ENCODE peak calls at places on chromosomes 6 and 20, in five cellular contexts. One of them, this sample, is unnamed.

GRCh38 chr6:54236984-54237383 is 71.3 kb upstream of the TINAG start:
- DNase-seq in hepatocyte: no peak
- DNase-seq in HCT116: no peak
- DNase-seq in neural progenitor cell: no peak
- DNase-seq in GM23248: no peak
- DNase-seq in this sample: no peak

GRCh38 chr6:31558631-31559500 is 11.5 kb downstream of the NFKBIL1 start:
- DNase-seq in hepatocyte: no peak
- DNase-seq in HCT116: no peak
- DNase-seq in neural progenitor cell: no peak
- DNase-seq in GM23248: peak; percentile 44
- DNase-seq in this sample: no peak

GRCh38 chr6:2734517-2735076 is 16.1 kb downstream of the MYLK4 start:
- DNase-seq in hepatocyte: no peak
- DNase-seq in HCT116: no peak
- DNase-seq in neural progenitor cell: no peak
- DNase-seq in GM23248: peak; percentile 48
- DNase-seq in this sample: peak; percentile 59

GRCh38 chr6:2771021-2771558 is 5.9 kb downstream of the WRNIP1 start:
- DNase-seq in hepatocyte: no peak
- DNase-seq in HCT116: no peak
- DNase-seq in neural progenitor cell: no peak
- DNase-seq in GM23248: no peak
- DNase-seq in this sample: no peak

GRCh38 chr6:29734046-29735018 is 11.1 kb downstream of the HLA-F start:
- DNase-seq in hepatocyte: no peak
- DNase-seq in HCT116: no peak
- DNase-seq in neural progenitor cell: no peak
- DNase-seq in GM23248: no peak
- DNase-seq in this sample: no peak

GRCh38 chr6:144150673-144151009 is 324 bp downstream of the STX11 start:
- DNase-seq in hepatocyte: peak; percentile 29
- DNase-seq in HCT116: peak; percentile 41
- DNase-seq in neural progenitor cell: peak; percentile 68
- DNase-seq in GM23248: peak; percentile 56
- DNase-seq in this sample: peak; percentile 83

GRCh38 chr6:168671028-168671862 is 230.3 kb downstream of the SMOC2 start:
- DNase-seq in hepatocyte: no peak
- DNase-seq in HCT116: no peak
- DNase-seq in neural progenitor cell: no peak
- DNase-seq in GM23248: no peak
- DNase-seq in this sample: no peak

GRCh38 chr6:89793586-89793985 is 26.0 kb downstream of the MDN1 start:
- DNase-seq in hepatocyte: no peak
- DNase-seq in HCT116: no peak
- DNase-seq in neural progenitor cell: no peak
- DNase-seq in GM23248: no peak
- DNase-seq in this sample: no peak

GRCh38 chr20:44218441-44218840 is 7.9 kb upstream of the OSER1 start:
- DNase-seq in hepatocyte: no peak
- DNase-seq in HCT116: no peak
- DNase-seq in neural progenitor cell: no peak
- DNase-seq in GM23248: no peak
- DNase-seq in this sample: no peak

GRCh38 chr20:36777576-36777975 is 4.0 kb upstream of the DSN1 start:
- DNase-seq in hepatocyte: no peak
- DNase-seq in HCT116: no peak
- DNase-seq in neural progenitor cell: no peak
- DNase-seq in GM23248: no peak
- DNase-seq in this sample: no peak

GRCh38 chr6:134282816-134283215 is 35.1 kb downstream of the SGK1 start:
- DNase-seq in hepatocyte: no peak
- DNase-seq in HCT116: no peak
- DNase-seq in neural progenitor cell: no peak
- DNase-seq in GM23248: peak; percentile 6
- DNase-seq in this sample: no peak

GRCh38 chr20:37486186-37486999 is 34.7 kb upstream of the NNAT start:
- DNase-seq in hepatocyte: no peak
- DNase-seq in HCT116: no peak
- DNase-seq in neural progenitor cell: no peak
- DNase-seq in GM23248: no peak
- DNase-seq in this sample: no peak

GRCh38 chr6:96522469-96523009 is 933 bp downstream of the UFL1 start:
- DNase-seq in hepatocyte: peak; percentile 5
- DNase-seq in HCT116: no peak
- DNase-seq in neural progenitor cell: no peak
- DNase-seq in GM23248: peak; percentile 47
- DNase-seq in this sample: no peak

GRCh38 chr20:20549267-20549612 is 163.2 kb downstream of the RALGAPA2 start:
- DNase-seq in hepatocyte: peak; percentile 14
- DNase-seq in HCT116: no peak
- DNase-seq in neural progenitor cell: no peak
- DNase-seq in GM23248: no peak
- DNase-seq in this sample: no peak

GRCh38 chr20:41889871-41890224 is 271.7 kb upstream of the CHD6 start:
- DNase-seq in hepatocyte: no peak
- DNase-seq in HCT116: no peak
- DNase-seq in neural progenitor cell: no peak
- DNase-seq in GM23248: peak; percentile 15
- DNase-seq in this sample: no peak

GRCh38 chr20:13117200-13117599 is 103.9 kb upstream of the ISM1 start:
- DNase-seq in hepatocyte: no peak
- DNase-seq in HCT116: no peak
- DNase-seq in neural progenitor cell: no peak
- DNase-seq in GM23248: no peak
- DNase-seq in this sample: no peak

GRCh38 chr6:49606696-49607390 is 29.8 kb downstream of the RHAG start:
- DNase-seq in hepatocyte: peak; percentile 93
- DNase-seq in HCT116: peak; percentile 93
- DNase-seq in neural progenitor cell: peak; percentile 84
- DNase-seq in GM23248: peak; percentile 93
- DNase-seq in this sample: peak; percentile 78

GRCh38 chr20:38692436-38693411 is 31.6 kb upstream of the SLC32A1 start:
- DNase-seq in hepatocyte: peak; percentile 87
- DNase-seq in HCT116: peak; percentile 8
- DNase-seq in neural progenitor cell: peak; percentile 95
- DNase-seq in GM23248: peak; percentile 66
- DNase-seq in this sample: peak; percentile 97

GRCh38 chr6:5190467-5190866 is 70.3 kb downstream of the LYRM4 start:
- DNase-seq in hepatocyte: peak; percentile 66
- DNase-seq in HCT116: no peak
- DNase-seq in neural progenitor cell: no peak
- DNase-seq in GM23248: peak; percentile 93
- DNase-seq in this sample: no peak

GRCh38 chr6:149963212-149963461 is 606 bp upstream of the ULBP1 start:
- DNase-seq in hepatocyte: no peak
- DNase-seq in HCT116: peak; percentile 66
- DNase-seq in neural progenitor cell: no peak
- DNase-seq in GM23248: peak; percentile 70
- DNase-seq in this sample: peak; percentile 62

GRCh38 chr6:149961728-149962425 is 1.9 kb upstream of the ULBP1 start:
- DNase-seq in hepatocyte: no peak
- DNase-seq in HCT116: peak; percentile 36
- DNase-seq in neural progenitor cell: peak; percentile 62
- DNase-seq in GM23248: peak; percentile 57
- DNase-seq in this sample: peak; percentile 70

GRCh38 chr6:149963462-149964242 is at the start of gene ULBP1:
- DNase-seq in hepatocyte: peak; percentile 75
- DNase-seq in HCT116: peak; percentile 81
- DNase-seq in neural progenitor cell: peak; percentile 91
- DNase-seq in GM23248: peak; percentile 96
- DNase-seq in this sample: peak; percentile 92

GRCh38 chr6:149964243-149965190 is 774 bp downstream of the ULBP1 start:
- DNase-seq in hepatocyte: no peak
- DNase-seq in HCT116: no peak
- DNase-seq in neural progenitor cell: peak; percentile 46
- DNase-seq in GM23248: peak; percentile 56
- DNase-seq in this sample: no peak

GRCh38 chr6:149962461-149963211 is 1.1 kb upstream of the ULBP1 start:
- DNase-seq in hepatocyte: no peak
- DNase-seq in HCT116: no peak
- DNase-seq in neural progenitor cell: no peak
- DNase-seq in GM23248: no peak
- DNase-seq in this sample: no peak
- H2AFZ ChIP-seq in hepatocyte: no peak overlapping the region
- H2AFZ ChIP-seq in HCT116: peak overlapping the region; percentile 89
- H2AFZ ChIP-seq in neural progenitor cell: peak overlapping the region; percentile 86
- H2AFZ ChIP-seq in GM23248: peak overlapping the region; percentile 85
- H2AFZ ChIP-seq in this sample: peak overlapping the region; percentile 96

DNA sequence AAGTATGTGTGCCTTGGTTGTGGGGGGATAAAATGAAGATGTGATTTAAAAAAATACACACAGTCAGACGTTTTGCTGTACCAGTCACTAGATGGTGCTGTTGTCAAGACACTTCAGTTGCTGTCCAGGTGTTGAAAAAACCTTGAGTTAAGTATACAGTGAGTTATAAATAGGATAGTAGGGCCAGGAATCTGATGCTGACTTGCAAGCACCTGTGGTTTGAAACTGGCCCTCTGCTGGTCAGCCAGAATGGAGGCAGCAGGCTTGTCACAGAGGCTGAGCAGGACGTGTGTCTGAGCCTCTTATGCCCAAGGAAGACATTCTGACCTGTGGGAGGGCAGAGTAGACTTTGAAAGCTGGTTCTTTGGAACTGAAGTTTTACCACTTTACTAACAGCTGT is 27.8 kb downstream of the RNF8 start:
- DNase-seq in hepatocyte: peak; percentile 84
- DNase-seq in HCT116: peak; percentile 74
- DNase-seq in neural progenitor cell: peak; percentile 70
- DNase-seq in GM23248: peak; percentile 67
- DNase-seq in this sample: peak; percentile 91
- TF ChIP-seq EZH2phosphoT487 in hepatocyte: no peak
- TF ChIP-seq EZH2phosphoT487 in HCT116: no peak
- TF ChIP-seq EZH2phosphoT487 in neural progenitor cell: no peak
- TF ChIP-seq EZH2phosphoT487 in GM23248: no peak
- TF ChIP-seq EZH2phosphoT487 in this sample: no peak

GRCh38 chr6:155372256-155372655 is 58.0 kb upstream of the TFB1M start:
- DNase-seq in hepatocyte: no peak
- DNase-seq in HCT116: no peak
- DNase-seq in neural progenitor cell: no peak
- DNase-seq in GM23248: no peak
- DNase-seq in this sample: no peak

GRCh38 chr6:155371230-155371629 is 56.9 kb upstream of the TFB1M start:
- DNase-seq in hepatocyte: no peak
- DNase-seq in HCT116: no peak
- DNase-seq in neural progenitor cell: no peak
- DNase-seq in GM23248: no peak
- DNase-seq in this sample: no peak

GRCh38 chr6:155377061-155377460 is 62.8 kb upstream of the TFB1M start:
- DNase-seq in hepatocyte: no peak
- DNase-seq in HCT116: no peak
- DNase-seq in neural progenitor cell: no peak
- DNase-seq in GM23248: peak; percentile 88
- DNase-seq in this sample: no peak

GRCh38 chr6:155373276-155373675 is 59.0 kb upstream of the TFB1M start:
- DNase-seq in hepatocyte: no peak
- DNase-seq in HCT116: no peak
- DNase-seq in neural progenitor cell: no peak
- DNase-seq in GM23248: peak; percentile 64
- DNase-seq in this sample: no peak

DNA sequence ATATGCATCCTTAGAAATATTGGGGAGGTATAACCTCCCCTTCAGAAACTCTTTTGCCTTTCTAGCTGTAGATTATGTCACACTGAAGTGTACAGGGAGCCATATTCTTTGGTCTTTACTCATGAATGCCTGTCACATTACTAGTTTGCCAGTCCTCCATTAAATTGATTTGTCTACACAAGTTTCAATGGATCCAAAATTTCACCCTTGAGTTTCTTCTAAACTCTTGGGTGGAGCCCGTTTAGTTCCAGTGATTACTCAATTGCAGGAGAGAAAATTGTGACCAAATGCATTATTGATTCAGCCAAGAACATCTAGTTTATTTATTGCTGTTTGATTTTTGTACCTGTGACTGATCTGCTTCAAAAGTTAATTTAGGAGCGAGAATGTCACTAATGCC is 60.4 kb upstream of the TFB1M start:
- DNase-seq in hepatocyte: no peak
- DNase-seq in HCT116: no peak
- DNase-seq in neural progenitor cell: no peak
- DNase-seq in GM23248: peak; percentile 52
- DNase-seq in this sample: no peak
- H3K4me2 ChIP-seq in hepatocyte: no peak overlapping the region
- H3K4me2 ChIP-seq in HCT116: no peak overlapping the region
- H3K4me2 ChIP-seq in neural progenitor cell: no peak overlapping the region
- H3K4me2 ChIP-seq in GM23248: peak overlapping the region; percentile 18
- H3K4me2 ChIP-seq in this sample: no peak overlapping the region

DNA sequence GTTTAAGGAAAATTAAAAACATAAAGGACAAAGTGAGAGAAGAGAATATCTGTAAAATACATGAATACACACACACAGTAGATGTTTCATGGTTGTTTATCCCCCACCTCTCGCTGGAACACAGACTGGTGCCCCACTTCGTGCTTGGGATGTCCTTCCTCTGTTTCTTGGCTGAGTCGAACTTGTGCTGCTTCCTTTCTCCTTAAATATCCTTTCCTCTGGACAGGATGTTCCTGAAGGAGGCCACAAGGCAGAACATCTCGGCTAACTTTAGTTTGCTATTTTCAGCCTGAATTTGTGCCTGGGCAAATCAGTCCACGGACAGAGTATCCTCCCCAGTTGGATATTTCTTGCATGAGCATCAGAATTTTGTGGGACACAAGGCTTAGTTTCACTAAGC is 54.7 kb upstream of the ZMYND8 start:
- DNase-seq in hepatocyte: no peak
- DNase-seq in HCT116: no peak
- DNase-seq in neural progenitor cell: no peak
- DNase-seq in GM23248: peak; percentile 17
- DNase-seq in this sample: no peak
- H2AFZ ChIP-seq in hepatocyte: no peak overlapping the region
- H2AFZ ChIP-seq in HCT116: no peak overlapping the region
- H2AFZ ChIP-seq in neural progenitor cell: no peak overlapping the region
- H2AFZ ChIP-seq in GM23248: peak overlapping the region; percentile 66
- H2AFZ ChIP-seq in this sample: no peak overlapping the region